ENCODE peak calls at places on chromosomes 5 and 9, in five cellular contexts. O is fibroblast of lung, K is hepatocyte, B is MM.1S, T is PC-9. F is an unnamed sample. For H3K4me1, the result is how much of the 10 kb centered on the place peaks cover.

GRCh38 chr5:143025376-143025775 is 255.2 kb downstream of the ARHGAP26 start:
- DNase-seq in O (no peak), K (no peak), B (no peak), T (no peak), F (no peak)

GRCh38 chr9:92369075-92369474 is 35.3 kb downstream of the OGN start:
- DNase-seq in O (no peak), K (no peak), B (no peak), T (no peak), F (no peak)

GRCh38 chr5:72121753-72122445 is 14.6 kb downstream of the MAP1B start:
- DNase-seq in O (peak), K (no peak), B (no peak), T (no peak), F (no peak)

GRCh38 chr5:76472338-76473336 is 69.6 kb downstream of the IQGAP2 start:
- DNase-seq in O (no peak), K (no peak), B (no peak), T (no peak), F (no peak)

GRCh38 chr5:179620703-179621350 is 2.6 kb downstream of the HNRNPH1 start:
- DNase-seq in O (peak), K (no peak), B (no peak), T (peak), F (no peak)

GRCh38 chr5:88785396-88786216 is 97.4 kb downstream of the MEF2C start:
- DNase-seq in O (peak), K (peak), B (no peak), T (peak), F (peak)

GRCh38 chr5:56481147-56481997 is 248.2 kb upstream of the ANKRD55 start:
- DNase-seq in O (peak), K (peak), B (peak), T (peak), F (no peak)

GRCh38 chr5:53430618-53431252 is 49.7 kb upstream of the FST start:
- DNase-seq in O (peak), K (peak), B (no peak), T (no peak), F (no peak)

GRCh38 chr5:95808686-95809413 is 13.7 kb downstream of the GLRX start:
- DNase-seq in O (no peak), K (peak), B (peak), T (no peak), F (no peak)

GRCh38 chr9:138073408-138073807 is 195.8 kb downstream of the CACNA1B start:
- DNase-seq in O (no peak), K (no peak), B (no peak), T (no peak), F (no peak)

GRCh38 chr5:127590154-127590722 is 58.6 kb upstream of the CTXN3 start:
- DNase-seq in O (no peak), K (no peak), B (no peak), T (no peak), F (no peak)

GRCh38 chr9:12851331-12851730 is 76.5 kb downstream of the LURAP1L start:
- DNase-seq in O (no peak), K (no peak), B (no peak), T (no peak), F (no peak)

GRCh38 chr9:12843735-12844134 is 68.9 kb downstream of the LURAP1L start:
- DNase-seq in O (peak), K (no peak), B (no peak), T (no peak), F (no peak)

GRCh38 chr9:12849486-12850010 is 74.7 kb downstream of the LURAP1L start:
- DNase-seq in O (no peak), K (no peak), B (no peak), T (no peak), F (no peak)

GRCh38 chr9:12847591-12847990 is 72.8 kb downstream of the LURAP1L start:
- DNase-seq in O (no peak), K (no peak), B (no peak), T (no peak), F (no peak)

GRCh38 chr9:12846035-12846434 is 71.2 kb downstream of the LURAP1L start:
- DNase-seq in O (no peak), K (no peak), B (no peak), T (no peak), F (no peak)
- H2AFZ ChIP-seq in O (no peak), K (no peak), B (no peak), T (no peak), F (no peak)

GRCh38 chr9:22043928-22044327 is 34.8 kb upstream of the CDKN2B start:
- DNase-seq in O (no peak), K (no peak), B (no peak), T (no peak), F (no peak)
- H3K4me1 ChIP-seq in O (under half), K (under half), B (under half), T (half or more), F (under half)

DNA sequence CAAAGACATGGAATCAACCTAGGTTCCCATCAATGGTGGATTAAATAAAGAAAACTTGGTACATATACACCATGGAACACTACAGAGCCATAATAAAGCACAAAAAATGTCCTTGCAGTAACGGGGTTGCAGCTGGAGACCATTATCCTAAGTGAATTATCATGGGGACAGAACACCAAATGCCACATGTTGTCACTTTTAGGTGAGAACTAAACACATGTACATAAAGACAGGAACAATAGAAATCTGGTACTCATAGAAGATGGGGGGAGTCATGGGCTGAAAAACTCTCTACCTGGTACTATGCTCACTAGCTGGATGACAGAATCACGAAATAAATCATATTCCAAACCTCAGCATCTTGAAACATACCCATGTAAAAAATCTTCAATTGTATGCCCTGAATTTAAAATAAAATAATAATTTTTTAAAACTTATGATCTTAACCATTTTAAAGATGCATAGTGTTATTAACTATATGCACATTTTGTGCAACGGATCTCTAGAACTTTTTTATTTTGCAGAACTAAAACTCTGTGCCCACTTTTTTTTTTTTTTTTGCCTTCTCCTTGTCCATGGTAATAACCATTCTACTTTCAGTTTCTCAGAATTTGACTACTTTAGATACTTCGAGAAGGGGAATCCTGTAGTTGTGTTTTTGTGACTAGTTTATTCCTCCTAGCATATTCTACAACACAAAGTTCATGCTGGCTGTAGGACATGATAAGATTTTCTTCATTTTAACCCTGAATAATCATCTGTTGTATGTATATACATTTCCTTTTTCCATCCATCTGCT is 1081.6 kb upstream of the ACO1 start:
- DNase-seq in O (no peak), K (no peak), B (peak), T (no peak), F (no peak)
- H2AFZ ChIP-seq in O (no peak), K (no peak), B (peak), T (no peak), F (peak)

GRCh38 chr9:110130791-110131416 is 77.1 kb downstream of the C9orf152 start:
- DNase-seq in O (no peak), K (no peak), B (no peak), T (peak), F (no peak)

GRCh38 chr9:110128664-110129329 is 79.2 kb downstream of the C9orf152 start:
- DNase-seq in O (no peak), K (no peak), B (no peak), T (no peak), F (no peak)

GRCh38 chr9:110131499-110131898 is 76.5 kb downstream of the C9orf152 start:
- DNase-seq in O (peak), K (no peak), B (no peak), T (peak), F (no peak)

GRCh38 chr9:110130211-110130610 is 77.7 kb downstream of the C9orf152 start:
- DNase-seq in O (no peak), K (no peak), B (no peak), T (no peak), F (no peak)

DNA sequence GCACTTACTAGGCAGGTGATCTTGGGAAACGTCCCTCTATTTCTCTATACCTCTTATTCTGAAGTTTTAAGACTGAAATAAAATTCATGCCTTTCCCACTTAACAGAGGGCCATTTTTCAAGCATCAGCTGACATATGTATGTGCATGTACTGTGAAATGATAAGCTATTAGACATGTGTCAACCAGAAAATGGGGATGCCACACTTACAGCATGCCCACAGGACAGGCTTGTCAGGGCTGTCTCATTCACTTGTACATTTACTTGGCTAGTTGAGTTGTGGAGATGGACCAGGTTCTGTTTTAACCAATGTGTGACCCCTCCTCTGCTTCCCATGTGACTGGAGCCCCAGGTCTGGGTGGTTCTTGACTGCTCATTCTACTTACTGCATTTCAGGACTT is 78.5 kb downstream of the C9orf152 start:
- DNase-seq in O (no peak), K (no peak), B (no peak), T (no peak), F (no peak)
- H3K4me1 ChIP-seq in O (half or more), K (half or more), B (under half), T (half or more), F (under half)

DNA sequence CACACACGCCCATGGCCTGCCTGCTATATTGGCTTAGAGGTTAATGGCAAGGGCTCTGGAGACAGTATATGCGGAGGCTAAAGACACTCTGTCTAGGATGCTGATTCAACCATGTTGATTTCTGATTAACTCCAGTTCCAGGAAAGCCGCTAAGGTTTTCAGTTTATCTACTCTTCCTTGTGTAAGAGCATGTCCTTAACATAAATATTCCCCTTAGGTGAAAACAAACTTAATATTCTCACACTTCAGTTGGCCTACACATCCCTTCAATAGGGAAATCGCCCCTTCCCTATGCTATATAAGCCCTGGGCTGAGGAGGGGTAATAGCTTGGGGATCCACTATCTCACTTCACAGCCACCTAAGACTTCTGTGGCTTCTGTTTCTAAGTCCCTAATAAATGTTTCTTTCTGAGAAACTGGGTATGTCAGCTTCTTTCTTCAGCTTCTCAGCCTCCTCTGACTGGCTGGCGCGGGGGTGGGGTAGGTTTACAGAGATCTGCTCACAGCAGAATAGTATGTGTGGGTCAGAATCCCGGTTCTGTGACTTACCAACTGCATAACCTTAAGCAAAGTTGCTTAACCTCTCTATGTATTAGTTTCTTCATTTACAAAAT is 4.3 kb upstream of the GPX3 start:
- DNase-seq in O (no peak), K (no peak), B (no peak), T (peak), F (no peak)
- H2AFZ ChIP-seq in O (no peak), K (no peak), B (no peak), T (no peak), F (no peak)

DNA sequence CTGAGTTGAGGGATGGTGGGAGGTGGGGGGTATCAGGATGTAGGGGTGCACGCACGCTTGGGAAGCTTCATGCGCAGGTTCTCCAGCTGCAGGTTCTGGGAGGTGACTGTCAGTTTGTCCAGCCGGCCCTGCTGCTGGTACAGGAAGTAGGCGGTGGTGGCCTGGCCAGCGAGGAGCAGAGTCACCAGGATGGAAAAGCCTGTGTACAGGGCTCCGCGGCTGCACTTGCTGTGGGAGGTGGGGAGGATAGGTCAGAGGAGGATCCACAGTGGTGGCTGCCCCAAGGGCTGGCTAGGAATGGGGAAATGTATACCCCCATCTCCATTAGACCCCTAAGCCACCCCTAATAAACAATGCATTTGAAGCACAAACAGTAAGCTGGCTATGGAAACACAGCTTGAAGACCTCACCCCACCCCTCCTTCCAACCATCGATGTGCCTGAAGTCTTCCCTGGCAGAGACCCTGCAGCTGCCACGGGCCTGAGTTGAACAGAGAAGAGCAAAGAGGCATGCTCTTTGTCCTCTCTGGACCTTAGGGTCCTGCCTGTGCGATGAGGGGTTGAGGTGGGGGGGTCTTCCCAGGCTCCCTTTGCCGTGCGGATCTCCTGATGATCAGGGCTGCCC is 5.5 kb downstream of the CD74 start:
- DNase-seq in O (no peak), K (no peak), B (no peak), T (no peak), F (no peak)
- H3K4me1 ChIP-seq in O (under half), K (under half), B (under half), T (under half), F (under half)

GRCh38 chr9:81560851-81561732 is 128.3 kb downstream of the TLE1 start:
- DNase-seq in O (peak), K (no peak), B (no peak), T (no peak), F (no peak)

GRCh38 chr9:81557452-81557956 is 131.8 kb downstream of the TLE1 start:
- DNase-seq in O (no peak), K (no peak), B (no peak), T (no peak), F (no peak)

GRCh38 chr9:81559197-81559596 is 130.2 kb downstream of the TLE1 start:
- DNase-seq in O (no peak), K (no peak), B (no peak), T (no peak), F (no peak)

GRCh38 chr9:81557957-81558791 is 131.2 kb downstream of the TLE1 start:
- DNase-seq in O (peak), K (no peak), B (no peak), T (peak), F (no peak)

GRCh38 chr9:81559741-81560140 is 129.6 kb downstream of the TLE1 start:
- DNase-seq in O (peak), K (peak), B (no peak), T (peak), F (peak)
- H2AFZ ChIP-seq in O (peak), K (peak), B (no peak), T (peak), F (peak)

GRCh38 chr5:52277101-52277500 is 510.6 kb upstream of the ITGA1 start:
- DNase-seq in O (no peak), K (no peak), B (no peak), T (no peak), F (no peak)

GRCh38 chr5:52283221-52283620 is 504.5 kb upstream of the ITGA1 start:
- DNase-seq in O (no peak), K (peak), B (no peak), T (no peak), F (no peak)

DNA sequence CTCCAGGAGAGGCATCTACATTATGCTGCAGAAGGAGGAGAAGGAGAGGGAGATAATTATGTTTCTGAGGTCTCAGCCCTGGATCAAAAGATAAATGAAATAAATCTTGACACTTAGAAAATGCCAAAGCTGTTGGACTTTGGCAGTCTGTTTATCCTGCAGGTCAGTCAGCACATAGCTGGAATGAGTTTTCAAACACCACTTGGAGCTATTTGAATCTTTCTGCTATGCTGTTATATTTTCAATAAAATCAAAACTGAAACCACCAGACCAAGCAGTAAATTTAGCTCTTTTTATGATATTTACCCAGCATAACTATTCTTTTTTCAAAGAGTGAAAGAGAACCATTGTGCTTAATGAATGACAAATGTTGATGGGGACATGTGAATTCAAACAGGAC is 505.1 kb upstream of the ITGA1 start:
- DNase-seq in O (no peak), K (no peak), B (peak), T (no peak), F (no peak)
- H3K4me1 ChIP-seq in O (under half), K (under half), B (under half), T (under half), F (under half)

F was measured in keratinocyte.